ENCODE peak calls at places on chromosomes 13 and 19, in six cellular contexts. F is breast epithelium, J is esophagus muscularis mucosa, Y is upper lobe of left lung, R is lung, V is mesendoderm. I is an unnamed sample. For H3K27me3 and H3K4me1, the result is how much of the 10 kb centered on the place peaks cover.

GRCh38 chr13:101209206-101209893 is 207.0 kb downstream of the NALCN start:
- DNase-seq in F (no peak), J (no peak), Y (no peak), R (no peak), V (no peak), I (no peak)

GRCh38 chr19:35673121-35673804 is 6.9 kb downstream of the UPK1A start:
- DNase-seq in F (no peak), J (no peak), Y (peak), R (no peak), V (peak), I (peak)

GRCh38 chr19:45049073-45049736 is 10.4 kb downstream of the CLASRP start:
- DNase-seq in F (peak), J (no peak), Y (no peak), R (no peak), V (no peak), I (no peak)

GRCh38 chr19:11481777-11482383 is 1.0 kb upstream of the ELAVL3 start:
- DNase-seq in F (no peak), J (no peak), Y (peak), R (peak), V (peak), I (peak)

GRCh38 chr13:99656843-99657506 is 155.7 kb downstream of the TM9SF2 start:
- DNase-seq in F (no peak), J (peak), Y (no peak), R (no peak), V (peak), I (peak)

GRCh38 chr19:18853755-18854427 is 22.1 kb downstream of the UPF1 start:
- DNase-seq in F (no peak), J (no peak), Y (no peak), R (no peak), V (peak), I (no peak)

GRCh38 chr13:26255717-26256277 is 1.9 kb downstream of the CDK8 start:
- DNase-seq in F (no peak), J (no peak), Y (no peak), R (no peak), V (no peak), I (no peak)

GRCh38 chr13:58882556-58882955 is 1251.0 kb downstream of the PCDH17 start:
- DNase-seq in F (no peak), J (no peak), Y (no peak), R (no peak), V (no peak), I (no peak)

GRCh38 chr19:8877854-8878705 is 45.9 kb downstream of the MBD3L1 start:
- DNase-seq in F (no peak), J (no peak), Y (no peak), R (no peak), V (no peak), I (no peak)

GRCh38 chr13:45943965-45944364 is 92.4 kb upstream of the SIAH3 start:
- DNase-seq in F (no peak), J (no peak), Y (no peak), R (no peak), V (no peak), I (no peak)

GRCh38 chr13:73496711-73497110 is 437.9 kb downstream of the KLF5 start:
- DNase-seq in F (no peak), J (no peak), Y (no peak), R (no peak), V (no peak), I (no peak)

GRCh38 chr13:99959127-99959529 is 12.4 kb downstream of the ZIC5 start:
- DNase-seq in F (no peak), J (no peak), Y (no peak), R (no peak), V (no peak), I (no peak)

GRCh38 chr13:31046711-31047279 is 114.3 kb downstream of the TEX26 start:
- DNase-seq in F (no peak), J (no peak), Y (peak), R (no peak), V (peak), I (no peak)

DNA sequence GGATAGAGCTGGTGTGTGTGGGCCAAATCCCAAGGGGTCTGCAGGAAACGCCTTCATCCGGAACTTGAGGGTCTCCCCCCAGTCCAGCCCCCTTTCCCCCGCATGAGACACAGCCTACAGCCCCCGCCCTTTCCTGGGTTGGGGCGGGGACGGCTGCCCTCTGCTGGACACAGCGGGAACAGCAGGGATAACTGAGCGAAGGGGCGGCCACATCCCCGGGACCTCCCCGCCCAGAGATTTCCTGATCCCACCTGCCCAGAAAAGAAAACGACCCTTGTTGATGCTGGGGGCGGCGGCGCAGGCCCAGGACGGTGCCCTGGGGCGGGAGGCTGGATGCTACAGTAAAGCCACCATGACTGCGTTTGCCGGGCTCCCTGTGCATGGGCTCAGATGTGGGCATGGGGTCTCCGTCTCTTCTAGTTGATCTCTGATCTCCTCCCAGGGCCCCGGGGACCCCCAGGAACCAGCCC is 14.2 kb downstream of the ONECUT3 start:
- DNase-seq in F (no peak), J (no peak), Y (peak), R (peak), V (no peak), I (peak)
- H3K27me3 ChIP-seq in F (half or more), J (under half), Y (half or more), R (under half), V (under half), I (half or more)

GRCh38 chr19:7874080-7874856 is at the start of gene PRR36:
- DNase-seq in F (peak), J (no peak), Y (peak), R (peak), V (peak), I (no peak)
- H3K4me1 ChIP-seq in F (under half), J (under half), Y (under half), R (under half), V (under half), I (under half)

DNA sequence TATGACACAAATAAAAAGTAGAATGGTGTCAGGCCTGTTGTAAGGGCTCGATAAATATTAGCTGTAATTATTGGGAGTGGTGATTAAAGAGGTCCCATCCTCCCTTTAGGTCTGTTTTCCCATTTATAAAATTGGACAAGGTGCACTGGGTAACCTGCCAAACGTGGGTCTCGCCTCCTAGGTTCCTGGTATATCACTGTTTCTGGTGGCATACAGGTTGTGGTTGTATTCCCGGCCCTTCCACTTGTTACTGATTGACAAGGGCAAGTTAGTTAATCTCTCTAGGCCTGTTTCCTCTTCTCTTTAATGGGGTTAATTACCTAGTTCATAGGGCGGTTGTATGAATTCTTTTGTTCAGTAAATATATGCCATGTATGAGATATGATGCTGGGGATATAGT is 1.5 kb downstream of the PPP2R1A start:
- DNase-seq in F (no peak), J (no peak), Y (no peak), R (no peak), V (no peak), I (no peak)
- H3K27me3 ChIP-seq in F (under half), J (under half), Y (under half), R (under half), V (under half), I (under half)

GRCh38 chr19:40274585-40275544 is 10.3 kb downstream of the AKT2 start:
- DNase-seq in F (no peak), J (no peak), Y (no peak), R (no peak), V (no peak), I (peak)
- H3K4me1 ChIP-seq in F (under half), J (half or more), Y (under half), R (under half), V (under half), I (half or more)

DNA sequence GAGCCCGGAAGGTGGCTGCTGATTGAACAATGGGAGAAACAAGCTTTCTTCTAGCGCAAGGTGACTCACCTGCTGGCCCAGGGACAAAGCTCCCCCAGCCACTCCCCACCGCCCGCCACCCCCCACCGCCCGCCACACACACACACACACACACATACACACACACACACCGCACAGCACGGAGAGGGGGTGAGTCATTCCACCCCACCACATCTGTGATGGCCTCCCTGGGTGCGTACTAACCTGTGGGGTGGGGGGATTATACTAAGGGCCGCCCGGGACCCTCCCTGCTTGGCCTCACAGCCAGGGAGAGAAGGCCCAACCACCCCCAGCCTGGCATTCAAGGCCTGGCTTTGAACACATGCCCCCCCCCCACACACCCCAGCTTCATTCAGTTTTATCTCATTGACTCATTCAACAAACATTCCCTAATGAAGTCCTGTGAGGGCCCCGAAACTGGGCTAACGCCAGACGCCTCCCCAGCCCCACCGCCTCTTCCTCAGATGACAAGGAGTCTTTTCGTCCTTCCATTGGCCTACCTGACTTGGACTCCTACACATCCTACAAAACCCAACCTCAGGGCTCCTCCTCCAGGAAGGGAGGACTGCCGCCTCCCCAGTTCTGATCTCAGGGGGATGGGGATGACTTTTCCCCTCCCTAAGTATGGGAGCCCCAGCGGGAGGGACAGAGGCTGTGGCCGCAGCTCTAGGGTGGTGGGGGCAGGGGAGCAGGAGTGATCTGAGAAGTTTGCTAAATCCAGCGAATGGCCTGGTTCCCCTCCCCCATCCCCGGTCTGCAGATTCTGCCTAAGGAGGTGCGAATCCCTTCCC is 5.8 kb upstream of the ONECUT3 start:
- DNase-seq in F (no peak), J (no peak), Y (no peak), R (no peak), V (peak), I (no peak)
- H3K27me3 ChIP-seq in F (half or more), J (under half), Y (half or more), R (under half), V (half or more), I (half or more)

GRCh38 chr13:27967736-27968315 is 1.3 kb downstream of the CDX2 start:
- DNase-seq in F (no peak), J (no peak), Y (no peak), R (no peak), V (peak), I (no peak)

GRCh38 chr13:27965740-27966640 is 3.1 kb downstream of the CDX2 start:
- DNase-seq in F (no peak), J (no peak), Y (no peak), R (no peak), V (peak), I (no peak)

GRCh38 chr13:27965343-27965739 is 3.8 kb downstream of the CDX2 start:
- DNase-seq in F (no peak), J (no peak), Y (no peak), R (no peak), V (peak), I (no peak)

GRCh38 chr13:27967203-27967735 is 1.8 kb downstream of the CDX2 start:
- DNase-seq in F (no peak), J (no peak), Y (no peak), R (no peak), V (peak), I (no peak)

DNA sequence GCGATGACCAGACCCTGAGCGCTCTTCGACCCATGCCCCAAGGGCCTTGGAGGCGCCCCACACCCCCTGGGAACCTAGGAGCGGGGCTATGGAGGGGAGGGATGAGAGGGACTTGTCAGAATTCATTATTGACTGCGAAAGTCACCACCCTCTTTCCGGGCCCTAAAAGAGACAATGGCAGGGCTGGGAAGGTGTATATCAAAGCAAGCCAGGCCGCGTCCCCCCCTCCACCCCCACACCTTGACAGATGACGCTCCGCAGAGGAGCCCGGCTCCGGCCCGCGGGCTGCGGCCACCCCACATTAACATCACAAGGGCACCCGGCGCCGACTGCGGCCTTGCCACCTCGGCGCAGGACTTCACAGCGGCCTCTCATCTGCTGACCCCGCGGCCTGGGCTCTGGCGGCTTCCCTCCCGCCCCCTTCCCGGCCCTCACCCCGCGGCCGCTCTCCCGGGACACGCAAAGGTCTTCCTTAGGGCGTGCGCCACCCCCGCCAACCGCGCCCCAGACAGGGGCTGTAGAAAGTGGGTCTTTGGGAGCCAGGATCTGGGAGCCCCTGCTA is 2.4 kb downstream of the CDX2 start:
- DNase-seq in F (no peak), J (no peak), Y (no peak), R (no peak), V (peak), I (no peak)
- H3K4me1 ChIP-seq in F (under half), J (under half), Y (under half), R (under half), V (under half), I (under half)

GRCh38 chr19:10290439-10290875 is 705 bp downstream of the ICAM5 start:
- DNase-seq in F (no peak), J (no peak), Y (no peak), R (no peak), V (peak), I (no peak)
- H3K27me3 ChIP-seq in F (half or more), J (under half), Y (under half), R (under half), V (under half), I (half or more)

GRCh38 chr13:104256701-104257100 is 1190.5 kb upstream of the SLC10A2 start:
- DNase-seq in F (no peak), J (no peak), Y (no peak), R (no peak), V (no peak), I (no peak)
- H3K4me1 ChIP-seq in F (under half), J (under half), Y (under half), R (under half), V (under half), I (under half)

GRCh38 chr13:28576037-28576436 is 81.1 kb upstream of the FLT1 start:
- DNase-seq in F (no peak), J (no peak), Y (no peak), R (no peak), V (no peak), I (no peak)
- H3K27me3 ChIP-seq in F (under half), J (under half), Y (under half), R (under half), V (under half), I (under half)

GRCh38 chr19:4720037-4720700 is 3.5 kb downstream of the DPP9 start:
- DNase-seq in F (no peak), J (no peak), Y (no peak), R (no peak), V (no peak), I (no peak)
- H3K4me1 ChIP-seq in F (under half), J (under half), Y (under half), R (under half), V (under half), I (under half)

I was measured in CD4-positive, alpha-beta memory T cell.